ENCODE peak calls at places on chromosomes 2 and 18, in five cellular contexts. G, P, Q, H and W are unnamed samples.
A peak's percentile ranks its signal among the peaks of the same experiment; 100 is the strongest.

GRCh38 chr2:12715258-12715865 is 1.4 kb upstream of the TRIB2 start:
- DNase-seq in G (no peak), P (no peak), Q (no peak), H (no peak), W (no peak)

GRCh38 chr18:75033516-75033915 is 175.4 kb downstream of the PTGR3 start:
- DNase-seq in G (no peak), P (no peak), Q (no peak), H (no peak), W (no peak)

GRCh38 chr2:29920130-29920577 is 1.2 kb downstream of the ALK start:
- DNase-seq in G (peak; percentile 69), P (no peak), Q (no peak), H (no peak), W (no peak)

GRCh38 chr18:11387880-11388279 is 221.5 kb upstream of the SLC35G4 start:
- DNase-seq in G (no peak), P (peak; percentile 65), Q (no peak), H (no peak), W (no peak)

GRCh38 chr2:119522561-119523110 is 1.6 kb downstream of the SCTR start:
- DNase-seq in G (no peak), P (no peak), Q (no peak), H (no peak), W (no peak)

GRCh38 chr2:100721693-100722092 is 98.2 kb upstream of the NPAS2 start:
- DNase-seq in G (no peak), P (no peak), Q (no peak), H (no peak), W (no peak)

GRCh38 chr2:53334610-53335009 is 433.0 kb upstream of the CHAC2 start:
- DNase-seq in G (no peak), P (no peak), Q (no peak), H (no peak), W (no peak)

GRCh38 chr2:216023055-216023648 is 9.8 kb upstream of the MREG start:
- DNase-seq in G (peak; percentile 65), P (peak; percentile 48), Q (no peak), H (peak; percentile 49), W (peak; percentile 1)

GRCh38 chr2:197889041-197889440 is 84.6 kb downstream of the PLCL1 start:
- DNase-seq in G (no peak), P (no peak), Q (no peak), H (no peak), W (no peak)

GRCh38 chr18:66694857-66695256 is 91.0 kb upstream of the CDH19 start:
- DNase-seq in G (no peak), P (no peak), Q (no peak), H (no peak), W (no peak)

GRCh38 chr2:68193144-68193543 is 35.5 kb downstream of the PNO1 start:
- DNase-seq in G (no peak), P (no peak), Q (no peak), H (no peak), W (no peak)

GRCh38 chr2:71930073-71930681 is 217.5 kb downstream of the CYP26B1 start:
- DNase-seq in G (peak; percentile 6), P (no peak), Q (no peak), H (no peak), W (no peak)

GRCh38 chr2:221492606-221493005 is 79.5 kb downstream of the EPHA4 start:
- DNase-seq in G (no peak), P (no peak), Q (no peak), H (no peak), W (no peak)

GRCh38 chr2:48112911-48113687 is 206.8 kb upstream of the FBXO11 start:
- DNase-seq in G (no peak), P (no peak), Q (no peak), H (no peak), W (no peak)

GRCh38 chr2:149597050-149598013 is 9.8 kb upstream of the MMADHC start:
- DNase-seq in G (peak; percentile 49), P (peak; percentile 71), Q (peak; percentile 19), H (peak; percentile 90), W (peak; percentile 3)

GRCh38 chr2:18991177-18992168 is 366.9 kb downstream of the OSR1 start:
- DNase-seq in G (no peak), P (peak; percentile 67), Q (no peak), H (no peak), W (no peak)

GRCh38 chr2:2840101-2840531 is 509.0 kb upstream of the MYT1L start:
- DNase-seq in G (no peak), P (no peak), Q (no peak), H (no peak), W (no peak)

GRCh38 chr2:233707979-233708644 is 4.6 kb upstream of the UGT1A5 start:
- DNase-seq in G (no peak), P (no peak), Q (no peak), H (no peak), W (no peak)

GRCh38 chr18:21345851-21346250 is 103.8 kb downstream of the GREB1L start:
- DNase-seq in G (no peak), P (no peak), Q (no peak), H (no peak), W (no peak)

GRCh38 chr2:75403991-75404428 is 156.7 kb downstream of the EVA1A start:
- DNase-seq in G (no peak), P (peak; percentile 55), Q (no peak), H (peak; percentile 11), W (peak; percentile 35)

GRCh38 chr2:240638517-240639160 is 13.4 kb downstream of the GPR35 start:
- DNase-seq in G (peak; percentile 11), P (no peak), Q (no peak), H (no peak), W (no peak)

GRCh38 chr18:79245517-79246001 is 150.2 kb upstream of the NFATC1 start:
- DNase-seq in G (peak; percentile 22), P (peak; percentile 58), Q (no peak), H (peak; percentile 81), W (no peak)

GRCh38 chr2:110854355-110855081 is 122.1 kb downstream of the ACOXL start:
- DNase-seq in G (peak; percentile 48), P (no peak), Q (no peak), H (no peak), W (no peak)

GRCh38 chr2:203802277-203803045 is 65.1 kb upstream of the CTLA4 start:
- DNase-seq in G (peak; percentile 76), P (no peak), Q (no peak), H (no peak), W (no peak)

GRCh38 chr2:71576541-71576940 is 123.2 kb downstream of the DYSF start:
- DNase-seq in G (no peak), P (no peak), Q (no peak), H (no peak), W (no peak)

GRCh38 chr2:24874025-24874424 is 46.0 kb downstream of the ADCY3 start:
- DNase-seq in G (no peak), P (no peak), Q (no peak), H (no peak), W (no peak)

GRCh38 chr18:71012789-71013188 is 723.9 kb downstream of the SOCS6 start:
- DNase-seq in G (no peak), P (no peak), Q (no peak), H (no peak), W (no peak)

GRCh38 chr18:75844102-75844604 is 416.6 kb upstream of the SMIM21 start:
- DNase-seq in G (no peak), P (peak; percentile 1), Q (no peak), H (peak; percentile 4), W (no peak)

GRCh38 chr2:176753752-176754474 is 458.7 kb upstream of the HNRNPA3 start:
- DNase-seq in G (no peak), P (no peak), Q (no peak), H (no peak), W (no peak)

GRCh38 chr2:70767699-70768584 is at the start of gene ADD2:
- DNase-seq in G (peak; percentile 67), P (no peak), Q (no peak), H (peak; percentile 49), W (peak; percentile 71)

GRCh38 chr2:72220170-72220569 is 72.5 kb upstream of the CYP26B1 start:
- DNase-seq in G (no peak), P (no peak), Q (no peak), H (no peak), W (no peak)

GRCh38 chr18:77071711-77072292 is 60.8 kb downstream of the MBP start:
- DNase-seq in G (no peak), P (no peak), Q (no peak), H (no peak), W (no peak)